ENCODE peak calls at places on chromosomes 2 and 18, in four cellular contexts. N is A549, B is aorta, S is Karpas-422. I is an unnamed sample.

GRCh38 chr2:149278146-149278878 is 52.1 kb upstream of the LYPD6 start:
- DNase-seq in N (no peak), B (no peak), S (no peak), I (no peak)

GRCh38 chr2:43464546-43464945 is 131.3 kb downstream of the THADA start:
- DNase-seq in N (no peak), B (no peak), S (no peak), I (no peak)

GRCh38 chr18:77203071-77203470 is 46.6 kb upstream of the GALR1 start:
- DNase-seq in N (no peak), B (no peak), S (no peak), I (no peak)

GRCh38 chr18:55486936-55487335 is 101.1 kb downstream of the TCF4 start:
- DNase-seq in N (no peak), B (no peak), S (no peak), I (no peak)

GRCh38 chr2:229780856-229781773 is 66.8 kb upstream of the DNER start:
- DNase-seq in N (peak), B (no peak), S (peak), I (peak)

GRCh38 chr2:112047537-112048235 is 7.4 kb upstream of the TMEM87B start:
- DNase-seq in N (no peak), B (no peak), S (no peak), I (no peak)

GRCh38 chr2:106161938-106162814 is 31.9 kb downstream of the UXS1 start:
- DNase-seq in N (no peak), B (no peak), S (no peak), I (no peak)

GRCh38 chr2:232488721-232489300 is 1.2 kb upstream of the ECEL1 start:
- DNase-seq in N (no peak), B (peak), S (no peak), I (no peak)

GRCh38 chr2:28507806-28508764 is 12.2 kb downstream of the PLB1 start:
- DNase-seq in N (peak), B (no peak), S (no peak), I (no peak)

GRCh38 chr2:61993422-61994024 is 88.0 kb downstream of the COMMD1 start:
- DNase-seq in N (peak), B (no peak), S (peak), I (no peak)

GRCh38 chr2:177545143-177545542 is 152.6 kb downstream of the AGPS start:
- DNase-seq in N (no peak), B (no peak), S (no peak), I (no peak)

GRCh38 chr2:238872026-238872425 is 24.1 kb downstream of the TWIST2 start:
- DNase-seq in N (no peak), B (no peak), S (no peak), I (no peak)

GRCh38 chr2:30139131-30139870 is 7.5 kb upstream of the YPEL5 start:
- DNase-seq in N (no peak), B (no peak), S (no peak), I (peak)

GRCh38 chr2:14420851-14421250 is 211.7 kb upstream of the LRATD1 start:
- DNase-seq in N (no peak), B (no peak), S (no peak), I (no peak)

GRCh38 chr2:121093735-121094520 is 191.1 kb downstream of the TFCP2L1 start:
- DNase-seq in N (no peak), B (no peak), S (no peak), I (no peak)

GRCh38 chr2:99659874-99660273 is 170.1 kb upstream of the REV1 start:
- DNase-seq in N (no peak), B (no peak), S (no peak), I (no peak)

GRCh38 chr2:99657691-99658258 is 168.0 kb upstream of the REV1 start:
- DNase-seq in N (no peak), B (no peak), S (no peak), I (no peak)

GRCh38 chr2:99653433-99653832 is 163.6 kb upstream of the REV1 start:
- DNase-seq in N (no peak), B (no peak), S (no peak), I (no peak)

GRCh38 chr2:99654419-99654818 is 164.6 kb upstream of the REV1 start:
- DNase-seq in N (no peak), B (no peak), S (no peak), I (no peak)

DNA sequence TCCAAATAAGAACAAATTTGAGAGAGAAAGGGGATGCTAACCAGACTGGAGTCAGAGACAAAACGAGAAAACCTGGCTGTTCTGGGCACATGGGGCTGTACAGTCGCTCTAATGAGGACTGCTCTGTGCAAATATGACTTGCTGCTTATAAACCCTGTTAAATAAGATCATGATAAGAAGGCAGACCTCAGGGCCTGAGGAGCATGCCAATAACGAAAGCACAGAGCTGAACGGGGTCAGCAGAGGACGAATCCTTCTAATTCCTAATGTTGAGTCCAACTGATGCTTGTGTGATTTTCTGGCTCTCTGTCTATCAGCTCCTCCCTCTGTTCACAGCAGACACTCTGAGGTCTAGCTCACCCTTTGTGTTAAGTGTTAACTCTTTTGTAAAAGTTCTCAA is 167.1 kb upstream of the REV1 start:
- DNase-seq in N (no peak), B (no peak), S (no peak), I (no peak)
- H3K27ac ChIP-seq in N (no peak), B (no peak), S (no peak), I (no peak)

DNA sequence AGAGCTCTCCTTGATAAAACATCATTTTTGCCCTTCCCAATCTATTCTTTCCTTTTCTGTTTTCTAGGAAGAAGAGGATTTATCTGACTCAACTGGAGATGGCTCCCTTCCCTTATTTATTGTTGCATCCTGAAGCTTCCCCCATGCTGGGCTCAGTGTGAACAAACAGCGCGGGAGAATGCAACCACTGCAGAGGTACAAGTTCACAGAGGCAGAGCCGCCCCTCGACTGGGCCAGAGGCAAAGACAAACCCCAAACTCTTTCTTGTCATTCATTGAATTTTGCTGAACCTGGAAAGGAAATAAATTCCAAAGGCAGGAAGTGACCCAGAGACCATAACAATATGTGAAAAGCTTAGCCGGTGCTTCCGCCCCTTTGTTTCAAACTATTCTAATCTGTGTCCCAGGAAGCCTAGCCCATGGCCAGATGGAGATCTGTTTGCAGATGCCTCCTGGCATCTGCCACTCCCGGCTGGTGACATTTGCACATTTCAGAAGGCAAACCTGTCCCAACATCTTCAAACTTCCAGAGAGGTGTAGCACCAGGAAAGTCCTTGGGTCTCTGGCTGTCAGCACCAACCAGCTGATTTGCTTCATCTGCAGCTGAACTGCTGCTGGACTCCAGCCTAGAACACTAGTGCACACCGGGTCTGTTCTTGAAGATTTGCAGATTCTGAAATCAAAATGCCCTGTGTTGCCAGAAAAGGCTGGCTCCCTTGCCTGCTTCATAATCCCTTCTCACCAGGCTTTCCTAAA is 79.4 kb upstream of the MAP4K3 start:
- DNase-seq in N (no peak), B (peak), S (no peak), I (no peak)
- H3K27ac ChIP-seq in N (peak), B (no peak), S (no peak), I (no peak)

GRCh38 chr18:7609617-7610016 is 42.5 kb downstream of the PTPRM start:
- DNase-seq in N (no peak), B (no peak), S (no peak), I (no peak)

GRCh38 chr18:7607535-7608173 is 40.5 kb downstream of the PTPRM start:
- DNase-seq in N (no peak), B (no peak), S (no peak), I (no peak)

GRCh38 chr18:7605705-7606104 is 38.6 kb downstream of the PTPRM start:
- DNase-seq in N (no peak), B (no peak), S (no peak), I (no peak)

GRCh38 chr18:7608174-7608550 is 41.0 kb downstream of the PTPRM start:
- DNase-seq in N (no peak), B (no peak), S (no peak), I (no peak)

GRCh38 chr18:7608798-7609197 is 41.7 kb downstream of the PTPRM start:
- DNase-seq in N (no peak), B (no peak), S (no peak), I (no peak)
- H3K27ac ChIP-seq in N (no peak), B (peak), S (no peak), I (no peak)

GRCh38 chr2:37645363-37645762 is 26.1 kb downstream of the CDC42EP3 start:
- DNase-seq in N (no peak), B (no peak), S (no peak), I (peak)

GRCh38 chr2:37645836-37646235 is 25.6 kb downstream of the CDC42EP3 start:
- DNase-seq in N (no peak), B (no peak), S (no peak), I (no peak)

GRCh38 chr2:37648316-37649011 is 23.0 kb downstream of the CDC42EP3 start:
- DNase-seq in N (no peak), B (peak), S (no peak), I (peak)

GRCh38 chr2:37649518-37649917 is 21.9 kb downstream of the CDC42EP3 start:
- DNase-seq in N (no peak), B (no peak), S (no peak), I (no peak)

DNA sequence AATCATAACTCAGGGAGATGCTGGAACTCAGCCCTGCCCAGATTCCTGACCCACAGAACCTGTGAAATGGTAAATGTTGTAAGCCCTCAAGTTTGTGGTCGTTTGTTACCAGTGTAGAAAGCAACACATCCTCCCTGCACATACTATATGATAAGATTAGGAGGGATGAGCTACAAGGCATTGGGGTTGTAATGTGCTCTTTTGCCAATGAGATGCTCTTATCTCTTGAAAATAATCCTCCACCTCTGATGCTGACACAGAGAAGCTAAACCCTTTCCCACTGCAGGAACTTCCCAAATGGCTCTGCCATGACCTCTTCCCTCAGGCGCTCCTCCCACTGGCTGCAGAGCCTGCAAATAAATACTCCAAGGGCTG is 23.5 kb downstream of the CDC42EP3 start:
- DNase-seq in N (no peak), B (no peak), S (no peak), I (no peak)
- H3K27ac ChIP-seq in N (no peak), B (no peak), S (no peak), I (peak)

GRCh38 chr18:57915241-57915640 is 112.1 kb upstream of the ATP8B1 start:
- DNase-seq in N (no peak), B (no peak), S (no peak), I (no peak)

GRCh38 chr18:57916684-57917083 is 113.6 kb upstream of the ATP8B1 start:
- DNase-seq in N (no peak), B (no peak), S (no peak), I (no peak)

GRCh38 chr18:57913686-57914085 is 110.6 kb upstream of the ATP8B1 start:
- DNase-seq in N (no peak), B (no peak), S (no peak), I (no peak)

GRCh38 chr18:57918601-57919000 is 115.5 kb upstream of the ATP8B1 start:
- DNase-seq in N (no peak), B (no peak), S (no peak), I (no peak)

DNA sequence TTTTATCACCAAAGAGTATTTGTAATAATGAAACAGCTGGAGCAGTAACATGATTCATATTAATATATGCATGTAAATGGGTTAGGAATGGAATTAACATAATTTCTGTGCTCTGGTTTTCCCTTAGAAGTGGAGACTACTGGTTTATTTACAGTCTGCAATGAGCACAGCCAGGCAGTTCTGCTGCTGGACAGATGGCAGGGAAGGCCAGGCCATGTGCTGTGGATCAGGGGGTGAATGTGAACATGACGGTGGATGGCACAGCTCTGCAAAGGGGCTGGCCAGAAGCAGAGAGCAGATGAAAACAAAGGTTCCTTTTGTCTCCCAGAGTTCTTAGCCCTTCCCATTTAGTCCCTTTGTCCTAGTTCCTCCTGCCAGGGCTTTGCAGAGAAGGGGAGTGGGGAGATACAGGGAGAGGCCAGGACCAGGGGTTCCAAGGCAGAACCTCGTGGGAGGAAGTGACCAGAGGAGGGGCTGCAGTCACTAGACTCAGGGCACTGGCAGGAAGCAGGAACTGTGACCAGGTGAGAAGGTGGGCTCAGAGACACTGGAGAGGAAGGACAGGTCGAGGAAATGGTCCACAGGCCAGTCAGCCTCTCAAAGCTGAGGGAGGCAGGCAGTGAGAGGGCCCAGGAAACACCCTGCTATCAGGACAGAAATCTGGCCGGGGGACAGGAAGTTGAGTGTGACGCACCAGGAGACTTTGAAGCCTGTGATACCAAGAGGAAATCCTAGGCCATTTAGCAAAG is 112.9 kb upstream of the ATP8B1 start:
- DNase-seq in N (no peak), B (no peak), S (no peak), I (no peak)
- H3K27ac ChIP-seq in N (no peak), B (no peak), S (no peak), I (no peak)

GRCh38 chr2:26067980-26068507 is 34.2 kb downstream of the RAB10 start:
- DNase-seq in N (no peak), B (no peak), S (no peak), I (no peak)
- H3K27ac ChIP-seq in N (peak), B (no peak), S (peak), I (no peak)